ENCODE peak calls at places on chromosomes 6 and 20, in six cellular contexts. S is HS-27A; P is left ventricle myocardium superior; T is activated CD4-positive, alpha-beta T cell treated with anti-CD3 and anti-CD28 coated beads, Interleukin-2, amount 10 ng/mL, durations not matched to agents 7 days and 5 days; A is cerebellar cortex; Y is C1 segment of cervical spinal cord. I is an unnamed sample.

GRCh38 chr6:108002365-108003221 is 44.6 kb upstream of the SEC63 start:
- DNase-seq in S (no peak), P (no peak), Y (peak; percentile 73), A (peak; percentile 14), T (no peak), I (no peak)

GRCh38 chr6:112332274-112332673 is 14.9 kb upstream of the RFPL4B start:
- DNase-seq in Y (no peak), A (no peak), P (no peak), S (no peak), T (no peak), I (no peak)

GRCh38 chr6:30847421-30847970 is 36.8 kb upstream of the DDR1 start:
- DNase-seq in Y (no peak), A (no peak), S (no peak), T (no peak), P (no peak), I (no peak)

GRCh38 chr6:80553071-80553740 is 446.7 kb downstream of the BCKDHB start:
- DNase-seq in S (no peak), Y (no peak), P (no peak), A (peak; percentile 93), T (no peak), I (no peak)

GRCh38 chr6:32436995-32437836 is 2.5 kb upstream of the HLA-DRA start:
- DNase-seq in P (no peak), Y (no peak), A (no peak), T (no peak), S (no peak), I (no peak)

GRCh38 chr20:6055161-6055783 is 1.4 kb upstream of the LRRN4 start:
- DNase-seq in P (no peak), S (no peak), A (no peak), Y (no peak), T (no peak), I (no peak)

GRCh38 chr6:19804362-19805145 is 32.6 kb upstream of the ID4 start:
- DNase-seq in T (peak; percentile 68), Y (peak; percentile 89), P (peak; percentile 98), S (no peak), A (peak; percentile 88), I (peak; percentile 7)

GRCh38 chr6:47256981-47257730 is 52.5 kb downstream of the TNFRSF21 start:
- DNase-seq in P (no peak), A (no peak), T (no peak), S (no peak), Y (no peak), I (no peak)

GRCh38 chr6:111566873-111567517 is 38.7 kb downstream of the TRAF3IP2 start:
- DNase-seq in Y (peak; percentile 52), P (no peak), T (peak; percentile 26), A (no peak), S (no peak), I (peak; percentile 6)

GRCh38 chr20:24131281-24131680 is 142.7 kb upstream of the GGTLC1 start:
- DNase-seq in S (no peak), A (no peak), P (no peak), Y (no peak), T (no peak), I (no peak)

GRCh38 chr6:131101911-131102680 is 33.2 kb upstream of the AKAP7 start:
- DNase-seq in P (no peak), S (no peak), Y (no peak), T (no peak), A (no peak), I (no peak)

GRCh38 chr6:17167327-17167979 is 65.6 kb downstream of the STMND1 start:
- DNase-seq in T (no peak), S (no peak), P (peak; percentile 69), A (peak; percentile 13), Y (peak; percentile 4), I (no peak)

GRCh38 chr20:36465109-36466080 is 75.9 kb upstream of the MYL9 start:
- DNase-seq in S (peak; percentile 81), Y (no peak), P (peak; percentile 57), T (peak; percentile 40), A (peak; percentile 29), I (no peak)

GRCh38 chr6:139577991-139578604 is 203.7 kb upstream of the CITED2 start:
- DNase-seq in P (no peak), T (no peak), A (no peak), S (peak; percentile 91), Y (no peak), I (no peak)

GRCh38 chr6:11011787-11012234 is 32.3 kb downstream of the ELOVL2 start:
- DNase-seq in A (no peak), S (peak; percentile 86), P (no peak), Y (no peak), T (no peak), I (no peak)

GRCh38 chr6:134851548-134851947 is 98.4 kb downstream of the ALDH8A1 start:
- DNase-seq in A (no peak), S (no peak), P (no peak), T (no peak), Y (no peak), I (no peak)

GRCh38 chr6:164078551-164079274 is 664.2 kb downstream of the QKI start:
- DNase-seq in A (no peak), T (no peak), S (no peak), Y (no peak), P (no peak), I (no peak)

GRCh38 chr20:52532674-52533073 is 341.1 kb upstream of the ZFP64 start:
- DNase-seq in P (no peak), A (no peak), T (no peak), Y (no peak), S (no peak), I (no peak)

GRCh38 chr20:62201173-62202082 is 18.6 kb downstream of the MTG2 start:
- DNase-seq in Y (no peak), P (peak; percentile 25), A (peak; percentile 53), S (no peak), T (no peak), I (no peak)

GRCh38 chr6:26576929-26577719 is 19.6 kb upstream of the ABT1 start:
- DNase-seq in P (peak; percentile 55), A (peak; percentile 78), T (peak; percentile 43), Y (no peak), S (peak; percentile 51), I (peak; percentile 56)

GRCh38 chr6:17501982-17502704 is 98.0 kb upstream of the FAM8A1 start:
- DNase-seq in S (no peak), T (no peak), P (no peak), Y (no peak), A (no peak), I (no peak)

GRCh38 chr20:47789081-47789998 is 4.1 kb upstream of the SULF2 start:
- DNase-seq in Y (no peak), T (no peak), A (no peak), S (no peak), P (no peak), I (no peak)

GRCh38 chr6:34513628-34514027 is 42.5 kb downstream of the SPDEF start:
- DNase-seq in Y (no peak), A (no peak), T (no peak), P (no peak), S (no peak), I (no peak)

GRCh38 chr20:58852559-58853271 is at the start of gene GNAS:
- DNase-seq in A (no peak), Y (peak; percentile 23), T (peak; percentile 60), P (peak; percentile 79), S (no peak), I (peak; percentile 35)

GRCh38 chr6:168417660-168418059 is 23.3 kb upstream of the SMOC2 start:
- DNase-seq in Y (no peak), T (no peak), S (no peak), P (peak; percentile 30), A (no peak), I (no peak)

GRCh38 chr20:64152906-64153305 is 11.3 kb upstream of the MYT1 start:
- DNase-seq in S (no peak), A (no peak), P (peak; percentile 22), Y (no peak), T (no peak), I (no peak)

GRCh38 chr20:63085087-63085861 is 78.5 kb upstream of the BHLHE23 start:
- DNase-seq in T (no peak), A (no peak), P (peak; percentile 6), Y (no peak), S (no peak), I (no peak)

GRCh38 chr6:83920017-83920416 is 60.5 kb downstream of the CYB5R4 start:
- DNase-seq in P (no peak), A (no peak), Y (no peak), S (no peak), T (no peak), I (no peak)

GRCh38 chr6:11224966-11225463 is 7.5 kb downstream of the NEDD9 start:
- DNase-seq in T (no peak), S (no peak), P (no peak), Y (no peak), A (no peak), I (no peak)

GRCh38 chr20:48717095-48717958 is 110.5 kb downstream of the PREX1 start:
- DNase-seq in T (no peak), S (no peak), P (no peak), Y (peak; percentile 32), A (no peak), I (no peak)

GRCh38 chr6:72374864-72375263 is 247.0 kb upstream of the KCNQ5 start:
- DNase-seq in S (no peak), Y (no peak), P (no peak), A (no peak), T (no peak), I (no peak)

GRCh38 chr6:154428892-154429291 is 72.3 kb upstream of the IPCEF1 start:
- DNase-seq in S (no peak), A (no peak), Y (no peak), P (no peak), T (no peak), I (no peak)

GRCh38 chr20:50416269-50416863 is 93.8 kb upstream of the PTPN1 start:
- DNase-seq in T (no peak), Y (peak; percentile 40), A (no peak), P (peak; percentile 42), S (no peak), I (no peak)

GRCh38 chr6:30821862-30822784 is 62.2 kb upstream of the DDR1 start:
- DNase-seq in A (peak; percentile 70), T (peak; percentile 44), P (no peak), S (no peak), Y (no peak), I (peak; percentile 26)

GRCh38 chr6:158011478-158011920 is 29.8 kb downstream of the SYNJ2 start:
- DNase-seq in T (no peak), A (no peak), Y (no peak), S (no peak), P (no peak), I (no peak)

GRCh38 chr20:45341939-45342862 is 6.0 kb downstream of the SDC4 start:
- DNase-seq in P (peak; percentile 82), Y (peak; percentile 57), A (peak; percentile 66), S (no peak), T (no peak), I (no peak)

GRCh38 chr20:37890643-37891042 is 12.3 kb upstream of the VSTM2L start:
- DNase-seq in A (no peak), S (no peak), Y (no peak), T (no peak), P (no peak), I (no peak)

GRCh38 chr6:5012531-5012930 is 8.7 kb upstream of the RPP40 start:
- DNase-seq in T (no peak), P (no peak), S (no peak), Y (no peak), A (no peak), I (no peak)